ENCODE peak calls at places on chromosomes 2 and 18, in seven cellular contexts. T is psoas muscle; V is MM.1S; N is CD8-positive, alpha-beta T cell; Y is HepG2; Q is fibroblast of lung; B is adrenal gland. W is an unnamed sample. For H3K4me1 and H3K27me3, the result is how much of the 10 kb centered on the place peaks cover.

GRCh38 chr2:236870401-236870800 is 215.3 kb upstream of the COPS8 start:
- DNase-seq in Q (no peak), T (no peak), Y (no peak), B (no peak), V (no peak), N (no peak), W (no peak)

GRCh38 chr2:236209535-236209934 is 41.3 kb upstream of the GBX2 start:
- DNase-seq in Y (no peak), V (no peak), Q (no peak), T (no peak), B (no peak), N (no peak), W (peak)

GRCh38 chr18:24136967-24137373 is 1.9 kb upstream of the CABYR start:
- DNase-seq in Y (no peak), N (no peak), T (no peak), Q (peak), V (no peak), B (no peak), W (no peak)

GRCh38 chr18:5574843-5575242 is 31.0 kb upstream of the EPB41L3 start:
- DNase-seq in Y (no peak), Q (no peak), B (no peak), T (no peak), V (no peak), N (no peak), W (no peak)

GRCh38 chr2:75844651-75845050 is 133.9 kb upstream of the GCFC2 start:
- DNase-seq in Q (no peak), V (no peak), B (no peak), Y (no peak), T (no peak), N (no peak), W (no peak)

GRCh38 chr2:11122380-11122779 is 32.9 kb upstream of the SLC66A3 start:
- DNase-seq in T (no peak), N (no peak), V (no peak), B (no peak), Q (peak), Y (no peak), W (no peak)

GRCh38 chr2:156470975-156471583 is 34.9 kb downstream of the GPD2 start:
- DNase-seq in Y (no peak), T (no peak), B (no peak), Q (no peak), V (no peak), N (no peak), W (no peak)

GRCh38 chr2:112593761-112594160 is 9.4 kb downstream of the CHCHD5 start:
- DNase-seq in B (no peak), Y (no peak), Q (no peak), V (no peak), N (no peak), T (no peak), W (no peak)

GRCh38 chr2:200778038-200778437 is 33.7 kb upstream of the BZW1 start:
- DNase-seq in N (no peak), Y (no peak), T (no peak), B (no peak), Q (no peak), V (no peak), W (no peak)

GRCh38 chr2:68385232-68385906 is 20.3 kb downstream of the PLEK start:
- DNase-seq in N (no peak), V (no peak), T (no peak), B (no peak), Q (no peak), Y (no peak), W (no peak)

GRCh38 chr2:68387408-68388350 is 22.6 kb downstream of the PLEK start:
- DNase-seq in N (no peak), V (peak), B (no peak), T (no peak), Q (no peak), Y (no peak), W (no peak)

GRCh38 chr2:68384485-68385107 is 19.5 kb downstream of the PLEK start:
- DNase-seq in Y (no peak), V (no peak), B (no peak), T (no peak), Q (no peak), N (no peak), W (no peak)

GRCh38 chr2:68385907-68386287 is 20.8 kb downstream of the PLEK start:
- DNase-seq in N (no peak), Q (no peak), T (no peak), B (no peak), V (no peak), Y (no peak), W (no peak)

GRCh38 chr2:68386362-68386761 is 21.3 kb downstream of the PLEK start:
- DNase-seq in T (no peak), Y (no peak), N (no peak), V (no peak), Q (no peak), B (no peak), W (no peak)
- H3K4me1 ChIP-seq in T (under half), Y (under half), N (under half), V (half or more), Q (under half), B (under half), W (under half)

GRCh38 chr2:161426416-161426787 is 10.3 kb downstream of the TBR1 start:
- DNase-seq in N (no peak), T (no peak), Q (no peak), Y (no peak), B (no peak), V (no peak), W (no peak)
- H3K27me3 ChIP-seq in N (half or more), T (under half), Q (half or more), Y (under half), B (half or more), V (under half), W (half or more)

GRCh38 chr18:58860747-58861224 is 3.9 kb upstream of the ZNF532 start:
- DNase-seq in Q (peak), T (no peak), N (no peak), Y (no peak), V (no peak), B (no peak), W (no peak)

GRCh38 chr18:58862404-58862803 is 2.3 kb upstream of the ZNF532 start:
- DNase-seq in B (no peak), T (no peak), Y (no peak), N (no peak), V (no peak), Q (no peak), W (no peak)

GRCh38 chr18:58859935-58860334 is 4.7 kb upstream of the ZNF532 start:
- DNase-seq in B (no peak), T (no peak), N (no peak), Q (no peak), Y (no peak), V (no peak), W (no peak)

GRCh38 chr18:58861853-58862252 is 2.8 kb upstream of the ZNF532 start:
- DNase-seq in Q (no peak), N (no peak), T (no peak), Y (no peak), V (no peak), B (no peak), W (no peak)

DNA sequence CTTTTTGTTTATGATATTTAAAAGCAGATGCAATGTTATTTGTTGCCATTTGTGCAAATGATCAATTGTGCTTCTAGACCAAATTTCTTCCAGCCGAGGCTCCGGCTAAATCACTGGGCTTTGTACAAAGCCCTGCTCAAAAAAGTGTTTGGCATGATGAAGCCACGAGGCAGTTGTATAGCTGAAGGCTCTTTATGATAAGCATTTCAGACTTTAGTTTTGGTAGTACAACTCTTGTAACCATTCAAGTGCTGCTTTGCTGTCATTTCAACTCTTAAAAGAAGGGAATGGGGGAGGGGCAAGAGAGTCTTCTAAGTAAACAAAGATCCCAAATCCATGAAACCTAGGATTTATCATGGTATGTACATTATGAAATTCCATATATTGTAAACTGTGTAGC is 3.3 kb upstream of the ZNF532 start:
- DNase-seq in V (no peak), B (no peak), Y (no peak), N (no peak), Q (no peak), T (no peak), W (no peak)
- H3K4me1 ChIP-seq in V (under half), B (under half), Y (under half), N (under half), Q (under half), T (half or more), W (under half)

DNA sequence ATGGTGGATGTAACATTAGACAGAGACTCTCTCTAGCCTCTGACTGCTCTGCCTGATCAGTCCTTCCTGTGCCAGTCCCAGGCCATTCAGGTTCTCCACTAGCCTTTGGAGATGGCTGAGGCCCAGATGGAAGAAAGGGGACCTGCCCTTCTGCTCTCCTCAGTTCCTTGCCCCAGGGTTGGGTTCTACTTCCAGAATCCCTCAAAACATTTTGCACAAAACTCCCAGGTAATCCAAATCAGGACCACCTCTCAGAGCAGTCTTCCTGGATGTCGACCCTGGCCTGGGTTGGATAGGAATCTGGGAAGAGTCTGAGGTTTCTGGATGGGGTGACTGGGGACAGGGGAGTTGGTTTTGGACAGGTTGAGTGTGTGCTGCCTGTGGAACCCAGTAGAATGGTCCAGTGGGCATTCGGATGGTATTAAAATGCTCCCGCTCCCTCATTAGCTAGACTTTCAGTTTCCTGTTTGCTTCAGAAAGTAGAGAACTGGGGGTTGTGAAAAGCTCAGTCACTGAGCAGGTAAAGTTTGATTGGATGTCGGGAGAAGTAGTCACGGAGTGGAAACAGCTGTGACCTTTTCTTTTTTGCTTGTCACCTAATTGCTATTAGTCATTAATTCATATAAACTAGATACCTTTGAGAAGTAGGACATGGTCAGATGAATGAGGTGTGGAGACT is 37.9 kb downstream of the DPYSL5 start:
- DNase-seq in V (peak), N (no peak), B (no peak), Y (no peak), Q (no peak), T (no peak), W (no peak)
- H3K27me3 ChIP-seq in V (under half), N (under half), B (under half), Y (under half), Q (under half), T (under half), W (under half)

GRCh38 chr2:72992734-72993102 is 75.4 kb downstream of the EMX1 start:
- DNase-seq in N (no peak), Y (no peak), V (no peak), T (no peak), Q (no peak), B (no peak), W (no peak)
- H3K4me1 ChIP-seq in N (under half), Y (under half), V (under half), T (under half), Q (under half), B (under half), W (under half)

GRCh38 chr2:222288590-222289279 is 10.1 kb downstream of the PAX3 start:
- DNase-seq in Q (no peak), T (no peak), V (no peak), Y (no peak), B (no peak), N (no peak), W (no peak)
- H3K27me3 ChIP-seq in Q (under half), T (under half), V (under half), Y (under half), B (half or more), N (under half), W (half or more)

GRCh38 chr2:101714098-101714497 is 16.6 kb downstream of the MAP4K4 start:
- DNase-seq in Y (no peak), B (no peak), V (no peak), T (no peak), Q (no peak), N (no peak), W (no peak)

GRCh38 chr2:101710036-101710689 is 12.7 kb downstream of the MAP4K4 start:
- DNase-seq in B (no peak), Q (peak), T (no peak), N (no peak), Y (no peak), V (no peak), W (no peak)

GRCh38 chr2:101706121-101706818 is 8.8 kb downstream of the MAP4K4 start:
- DNase-seq in B (no peak), Q (no peak), Y (no peak), T (no peak), V (no peak), N (no peak), W (no peak)

GRCh38 chr2:101706819-101707177 is 9.3 kb downstream of the MAP4K4 start:
- DNase-seq in Q (no peak), N (no peak), Y (no peak), V (peak), B (no peak), T (no peak), W (no peak)

DNA sequence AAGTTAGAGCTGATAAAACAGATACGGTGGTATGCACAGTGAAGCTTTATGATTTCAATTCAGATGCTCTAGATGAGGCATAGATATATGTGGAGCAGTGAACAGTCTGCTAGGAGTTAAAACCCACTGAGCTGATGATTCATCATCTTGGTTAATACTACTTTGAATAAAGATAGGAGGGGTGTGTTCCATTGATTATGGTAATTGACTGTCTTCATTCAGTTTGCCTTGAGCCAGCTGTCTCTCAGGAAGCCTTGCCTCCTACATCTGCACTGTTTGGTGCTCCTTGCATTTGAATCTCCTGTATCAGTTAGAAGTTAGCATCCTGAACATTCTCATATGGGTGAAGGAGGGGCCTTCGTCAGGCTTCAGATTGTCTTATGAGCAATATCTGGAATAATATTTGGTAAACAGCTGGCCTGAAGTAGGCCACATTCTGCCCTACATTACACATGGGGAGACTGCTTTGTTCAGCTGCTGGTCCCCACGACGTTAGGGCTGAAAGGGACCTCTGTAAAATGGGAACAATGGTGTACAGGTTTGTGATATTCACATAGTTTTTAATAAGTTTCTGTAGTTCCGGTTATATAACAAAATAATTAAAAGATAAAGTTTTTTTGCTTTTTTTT is 13.3 kb downstream of the MAP4K4 start:
- DNase-seq in V (no peak), Y (no peak), Q (peak), T (no peak), N (no peak), B (no peak), W (no peak)
- H3K4me1 ChIP-seq in V (under half), Y (half or more), Q (under half), T (half or more), N (half or more), B (under half), W (under half)

W was measured in iPS DF 6.9.